ENCODE peak calls at places on chromosomes 4 and X, in eight cellular contexts. One of them, this sample, is unnamed.

GRCh38 chr4:89303177-89303576 is 4.4 kb downstream of the GPRIN3 start:
- DNase-seq in CD8-positive, alpha-beta T cell: peak; percentile 39
- DNase-seq in foreskin fibroblast: no peak
- DNase-seq in astrocyte of the spinal cord: no peak
- DNase-seq in fibroblast of lung: no peak
- DNase-seq in mammary epithelial cell: no peak
- DNase-seq in transverse colon: peak; percentile 52
- DNase-seq in fibroblast of villous mesenchyme: no peak
- DNase-seq in this sample: no peak

GRCh38 chrX:1925053-1925481 is 310.2 kb downstream of the ASMT start:
- DNase-seq in mammary epithelial cell: no peak
- DNase-seq in CD8-positive, alpha-beta T cell: no peak
- DNase-seq in fibroblast of lung: no peak
- DNase-seq in transverse colon: no peak
- DNase-seq in astrocyte of the spinal cord: no peak
- DNase-seq in foreskin fibroblast: peak; percentile 2
- DNase-seq in fibroblast of villous mesenchyme: no peak
- DNase-seq in this sample: no peak

GRCh38 chrX:150575415-150575814 is 7.0 kb downstream of the MTM1 start:
- DNase-seq in transverse colon: peak; percentile 13
- DNase-seq in fibroblast of lung: peak; percentile 12
- DNase-seq in mammary epithelial cell: peak; percentile 96
- DNase-seq in astrocyte of the spinal cord: no peak
- DNase-seq in fibroblast of villous mesenchyme: peak; percentile 28
- DNase-seq in foreskin fibroblast: peak; percentile 60
- DNase-seq in CD8-positive, alpha-beta T cell: peak; percentile 15
- DNase-seq in this sample: no peak

GRCh38 chr4:106584590-106584989 is 216.0 kb upstream of the GIMD1 start:
- DNase-seq in transverse colon: no peak
- DNase-seq in foreskin fibroblast: peak; percentile 38
- DNase-seq in CD8-positive, alpha-beta T cell: no peak
- DNase-seq in fibroblast of lung: no peak
- DNase-seq in fibroblast of villous mesenchyme: peak; percentile 43
- DNase-seq in mammary epithelial cell: no peak
- DNase-seq in astrocyte of the spinal cord: peak; percentile 59
- DNase-seq in this sample: no peak

GRCh38 chr4:87614292-87614890 is 6.1 kb downstream of the DSPP start:
- DNase-seq in foreskin fibroblast: no peak
- DNase-seq in transverse colon: no peak
- DNase-seq in CD8-positive, alpha-beta T cell: no peak
- DNase-seq in astrocyte of the spinal cord: no peak
- DNase-seq in fibroblast of lung: no peak
- DNase-seq in fibroblast of villous mesenchyme: no peak
- DNase-seq in mammary epithelial cell: no peak
- DNase-seq in this sample: no peak

GRCh38 chr4:119209077-119209476 is 3.4 kb upstream of the USP53 start:
- DNase-seq in fibroblast of villous mesenchyme: peak; percentile 80
- DNase-seq in transverse colon: no peak
- DNase-seq in mammary epithelial cell: peak; percentile 98
- DNase-seq in fibroblast of lung: peak; percentile 90
- DNase-seq in foreskin fibroblast: peak; percentile 96
- DNase-seq in CD8-positive, alpha-beta T cell: no peak
- DNase-seq in astrocyte of the spinal cord: peak; percentile 94
- DNase-seq in this sample: peak; percentile 94

GRCh38 chrX:17500145-17500579 is 125.2 kb downstream of the NHS start:
- DNase-seq in astrocyte of the spinal cord: peak; percentile 54
- DNase-seq in fibroblast of lung: peak; percentile 22
- DNase-seq in fibroblast of villous mesenchyme: peak; percentile 51
- DNase-seq in CD8-positive, alpha-beta T cell: no peak
- DNase-seq in mammary epithelial cell: peak; percentile 15
- DNase-seq in transverse colon: peak; percentile 44
- DNase-seq in foreskin fibroblast: peak; percentile 58
- DNase-seq in this sample: no peak

GRCh38 chr4:184282251-184282713 is 64.6 kb upstream of the ENPP6 start:
- DNase-seq in fibroblast of villous mesenchyme: no peak
- DNase-seq in astrocyte of the spinal cord: no peak
- DNase-seq in foreskin fibroblast: no peak
- DNase-seq in fibroblast of lung: no peak
- DNase-seq in CD8-positive, alpha-beta T cell: peak; percentile 39
- DNase-seq in mammary epithelial cell: peak; percentile 45
- DNase-seq in transverse colon: peak; percentile 65
- DNase-seq in this sample: no peak

GRCh38 chr4:101187837-101188236 is 159.5 kb downstream of the PPP3CA start:
- DNase-seq in fibroblast of lung: peak; percentile 42
- DNase-seq in fibroblast of villous mesenchyme: no peak
- DNase-seq in mammary epithelial cell: no peak
- DNase-seq in CD8-positive, alpha-beta T cell: no peak
- DNase-seq in astrocyte of the spinal cord: no peak
- DNase-seq in transverse colon: no peak
- DNase-seq in foreskin fibroblast: peak; percentile 9
- DNase-seq in this sample: no peak

GRCh38 chr4:126778348-126778747 is 854.4 kb upstream of the INTU start:
- DNase-seq in fibroblast of lung: peak; percentile 60
- DNase-seq in CD8-positive, alpha-beta T cell: no peak
- DNase-seq in astrocyte of the spinal cord: peak; percentile 77
- DNase-seq in fibroblast of villous mesenchyme: peak; percentile 61
- DNase-seq in transverse colon: no peak
- DNase-seq in foreskin fibroblast: peak; percentile 84
- DNase-seq in mammary epithelial cell: peak; percentile 60
- DNase-seq in this sample: no peak

GRCh38 chr4:1491630-1492457 is 85.6 kb upstream of the NKX1-1 start:
- DNase-seq in astrocyte of the spinal cord: no peak
- DNase-seq in fibroblast of lung: no peak
- DNase-seq in CD8-positive, alpha-beta T cell: no peak
- DNase-seq in mammary epithelial cell: no peak
- DNase-seq in fibroblast of villous mesenchyme: no peak
- DNase-seq in transverse colon: no peak
- DNase-seq in foreskin fibroblast: no peak
- DNase-seq in this sample: no peak

GRCh38 chr4:74934822-74935326 is 2.0 kb downstream of the PARM1 start:
- DNase-seq in fibroblast of lung: no peak
- DNase-seq in transverse colon: no peak
- DNase-seq in foreskin fibroblast: no peak
- DNase-seq in CD8-positive, alpha-beta T cell: no peak
- DNase-seq in astrocyte of the spinal cord: no peak
- DNase-seq in fibroblast of villous mesenchyme: no peak
- DNase-seq in mammary epithelial cell: no peak
- DNase-seq in this sample: no peak

GRCh38 chr4:51872283-51872997 is 29.5 kb downstream of the DCUN1D4 start:
- DNase-seq in fibroblast of villous mesenchyme: no peak
- DNase-seq in CD8-positive, alpha-beta T cell: no peak
- DNase-seq in astrocyte of the spinal cord: no peak
- DNase-seq in fibroblast of lung: no peak
- DNase-seq in mammary epithelial cell: no peak
- DNase-seq in foreskin fibroblast: no peak
- DNase-seq in transverse colon: no peak
- DNase-seq in this sample: no peak

GRCh38 chr4:62006108-62006507 is 806.0 kb downstream of the ADGRL3 start:
- DNase-seq in CD8-positive, alpha-beta T cell: no peak
- DNase-seq in fibroblast of villous mesenchyme: no peak
- DNase-seq in transverse colon: no peak
- DNase-seq in mammary epithelial cell: no peak
- DNase-seq in astrocyte of the spinal cord: no peak
- DNase-seq in foreskin fibroblast: no peak
- DNase-seq in fibroblast of lung: no peak
- DNase-seq in this sample: no peak

GRCh38 chr4:162163892-162164759 is at the start of gene FSTL5:
- DNase-seq in transverse colon: peak; percentile 31
- DNase-seq in mammary epithelial cell: peak; percentile 82
- DNase-seq in CD8-positive, alpha-beta T cell: no peak
- DNase-seq in fibroblast of villous mesenchyme: peak; percentile 1
- DNase-seq in fibroblast of lung: peak; percentile 10
- DNase-seq in foreskin fibroblast: peak; percentile 43
- DNase-seq in astrocyte of the spinal cord: peak; percentile 79
- DNase-seq in this sample: peak; percentile 49

GRCh38 chr4:55409468-55410171 is 13.9 kb downstream of the TMEM165 start:
- DNase-seq in foreskin fibroblast: peak; percentile 66
- DNase-seq in mammary epithelial cell: no peak
- DNase-seq in fibroblast of lung: peak; percentile 52
- DNase-seq in CD8-positive, alpha-beta T cell: no peak
- DNase-seq in transverse colon: no peak
- DNase-seq in fibroblast of villous mesenchyme: peak; percentile 68
- DNase-seq in astrocyte of the spinal cord: peak; percentile 40
- DNase-seq in this sample: no peak

GRCh38 chrX:140817943-140818342 is 108.4 kb downstream of the LINC00632 start:
- DNase-seq in transverse colon: no peak
- DNase-seq in astrocyte of the spinal cord: peak; percentile 22
- DNase-seq in foreskin fibroblast: peak; percentile 16
- DNase-seq in fibroblast of villous mesenchyme: peak; percentile 14
- DNase-seq in CD8-positive, alpha-beta T cell: no peak
- DNase-seq in fibroblast of lung: peak; percentile 43
- DNase-seq in mammary epithelial cell: no peak
- DNase-seq in this sample: peak; percentile 10

GRCh38 chr4:41301137-41301536 is 44.4 kb downstream of the UCHL1 start:
- DNase-seq in transverse colon: no peak
- DNase-seq in fibroblast of villous mesenchyme: no peak
- DNase-seq in mammary epithelial cell: no peak
- DNase-seq in CD8-positive, alpha-beta T cell: no peak
- DNase-seq in fibroblast of lung: no peak
- DNase-seq in foreskin fibroblast: no peak
- DNase-seq in astrocyte of the spinal cord: no peak
- DNase-seq in this sample: no peak

GRCh38 chr4:185201983-185202962 is 1.5 kb downstream of the CFAP97 start:
- DNase-seq in fibroblast of lung: peak; percentile 28
- DNase-seq in fibroblast of villous mesenchyme: peak; percentile 77
- DNase-seq in mammary epithelial cell: no peak
- DNase-seq in foreskin fibroblast: peak; percentile 51
- DNase-seq in transverse colon: no peak
- DNase-seq in astrocyte of the spinal cord: no peak
- DNase-seq in CD8-positive, alpha-beta T cell: peak; percentile 24
- DNase-seq in this sample: no peak

GRCh38 chrX:20663287-20663686 is 396.6 kb upstream of the RPS6KA3 start:
- DNase-seq in fibroblast of villous mesenchyme: no peak
- DNase-seq in mammary epithelial cell: no peak
- DNase-seq in foreskin fibroblast: no peak
- DNase-seq in astrocyte of the spinal cord: no peak
- DNase-seq in fibroblast of lung: no peak
- DNase-seq in CD8-positive, alpha-beta T cell: no peak
- DNase-seq in transverse colon: no peak
- DNase-seq in this sample: no peak

GRCh38 chr4:69308634-69309033 is 28.4 kb downstream of the UGT2B28 start:
- DNase-seq in astrocyte of the spinal cord: no peak
- DNase-seq in fibroblast of lung: no peak
- DNase-seq in CD8-positive, alpha-beta T cell: no peak
- DNase-seq in transverse colon: no peak
- DNase-seq in fibroblast of villous mesenchyme: no peak
- DNase-seq in mammary epithelial cell: no peak
- DNase-seq in foreskin fibroblast: no peak
- DNase-seq in this sample: no peak

GRCh38 chr4:184268574-184269160 is 51.0 kb upstream of the ENPP6 start:
- DNase-seq in astrocyte of the spinal cord: peak; percentile 14
- DNase-seq in transverse colon: no peak
- DNase-seq in fibroblast of villous mesenchyme: no peak
- DNase-seq in CD8-positive, alpha-beta T cell: no peak
- DNase-seq in mammary epithelial cell: no peak
- DNase-seq in fibroblast of lung: peak; percentile 21
- DNase-seq in foreskin fibroblast: no peak
- DNase-seq in this sample: no peak

GRCh38 chr4:143302526-143302925 is 34.1 kb upstream of the GAB1 start:
- DNase-seq in fibroblast of villous mesenchyme: no peak
- DNase-seq in mammary epithelial cell: no peak
- DNase-seq in fibroblast of lung: peak; percentile 66
- DNase-seq in CD8-positive, alpha-beta T cell: no peak
- DNase-seq in astrocyte of the spinal cord: peak; percentile 50
- DNase-seq in transverse colon: no peak
- DNase-seq in foreskin fibroblast: peak; percentile 16
- DNase-seq in this sample: no peak

GRCh38 chr4:84500386-84501196 is 1.5 kb upstream of the NKX6-1 start:
- DNase-seq in fibroblast of lung: no peak
- DNase-seq in fibroblast of villous mesenchyme: no peak
- DNase-seq in CD8-positive, alpha-beta T cell: no peak
- DNase-seq in foreskin fibroblast: no peak
- DNase-seq in astrocyte of the spinal cord: no peak
- DNase-seq in transverse colon: no peak
- DNase-seq in mammary epithelial cell: no peak
- DNase-seq in this sample: no peak

GRCh38 chr4:155891058-155891457 is 12.4 kb upstream of the TDO2 start:
- DNase-seq in fibroblast of villous mesenchyme: no peak
- DNase-seq in transverse colon: no peak
- DNase-seq in astrocyte of the spinal cord: no peak
- DNase-seq in mammary epithelial cell: no peak
- DNase-seq in fibroblast of lung: no peak
- DNase-seq in CD8-positive, alpha-beta T cell: no peak
- DNase-seq in foreskin fibroblast: no peak
- DNase-seq in this sample: no peak

DNA sequence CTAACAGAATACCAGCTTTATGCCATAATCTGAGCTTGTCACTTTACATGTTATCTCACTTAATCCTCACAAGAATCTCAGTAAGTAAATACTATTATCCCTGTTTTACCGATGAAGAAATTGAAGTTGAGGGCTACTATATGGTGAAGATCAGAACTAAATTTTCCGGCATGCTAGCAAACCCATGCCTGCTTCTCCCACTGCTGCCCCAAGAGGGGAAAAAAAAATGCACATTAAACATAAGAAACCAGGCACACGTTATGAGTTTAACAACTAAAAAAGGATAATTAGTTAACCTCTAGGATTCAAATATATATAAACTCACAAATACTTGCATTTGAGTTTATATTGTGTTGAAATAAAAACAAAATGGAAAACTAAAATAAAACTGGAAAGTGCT is 10.8 kb downstream of the SLC10A7 start:
- DNase-seq in CD8-positive, alpha-beta T cell: no peak
- DNase-seq in transverse colon: no peak
- DNase-seq in fibroblast of lung: no peak
- DNase-seq in astrocyte of the spinal cord: no peak
- DNase-seq in mammary epithelial cell: no peak
- DNase-seq in foreskin fibroblast: no peak
- DNase-seq in fibroblast of villous mesenchyme: no peak
- DNase-seq in this sample: no peak
- TF ChIP-seq CTCF in CD8-positive, alpha-beta T cell: no peak
- TF ChIP-seq CTCF in transverse colon: no peak
- TF ChIP-seq CTCF in fibroblast of lung: peak; percentile 34
- TF ChIP-seq CTCF in astrocyte of the spinal cord: no peak
- TF ChIP-seq CTCF in mammary epithelial cell: no peak
- TF ChIP-seq CTCF in foreskin fibroblast: peak; percentile 4
- TF ChIP-seq CTCF in fibroblast of villous mesenchyme: peak; percentile 31
- TF ChIP-seq CTCF in this sample: peak; percentile 6

GRCh38 chr4:153518001-153518400 is 51.8 kb downstream of the TMEM131L start:
- DNase-seq in fibroblast of villous mesenchyme: no peak
- DNase-seq in foreskin fibroblast: no peak
- DNase-seq in CD8-positive, alpha-beta T cell: no peak
- DNase-seq in astrocyte of the spinal cord: no peak
- DNase-seq in fibroblast of lung: no peak
- DNase-seq in mammary epithelial cell: no peak
- DNase-seq in transverse colon: no peak
- DNase-seq in this sample: no peak
- H3K4me3 ChIP-seq in fibroblast of villous mesenchyme: no peak overlapping the region
- H3K4me3 ChIP-seq in foreskin fibroblast: no peak overlapping the region
- H3K4me3 ChIP-seq in CD8-positive, alpha-beta T cell: no peak overlapping the region
- H3K4me3 ChIP-seq in astrocyte of the spinal cord: no peak overlapping the region
- H3K4me3 ChIP-seq in fibroblast of lung: no peak overlapping the region
- H3K4me3 ChIP-seq in mammary epithelial cell: no peak overlapping the region
- H3K4me3 ChIP-seq in transverse colon: no peak overlapping the region
- H3K4me3 ChIP-seq in this sample: no peak overlapping the region

GRCh38 chr4:177441803-177442622 is at the start of gene AGA:
- DNase-seq in mammary epithelial cell: peak; percentile 94
- DNase-seq in astrocyte of the spinal cord: peak; percentile 96
- DNase-seq in fibroblast of lung: peak; percentile 96
- DNase-seq in fibroblast of villous mesenchyme: peak; percentile 96
- DNase-seq in transverse colon: peak; percentile 98
- DNase-seq in CD8-positive, alpha-beta T cell: peak; percentile 93
- DNase-seq in foreskin fibroblast: peak; percentile 98
- DNase-seq in this sample: peak; percentile 74
- TF ChIP-seq CTCF in mammary epithelial cell: no peak
- TF ChIP-seq CTCF in astrocyte of the spinal cord: no peak
- TF ChIP-seq CTCF in fibroblast of lung: no peak
- TF ChIP-seq CTCF in fibroblast of villous mesenchyme: no peak
- TF ChIP-seq CTCF in transverse colon: no peak
- TF ChIP-seq CTCF in CD8-positive, alpha-beta T cell: no peak
- TF ChIP-seq CTCF in foreskin fibroblast: no peak
- TF ChIP-seq CTCF in this sample: no peak

GRCh38 chrX:120015145-120016067 is 62.1 kb downstream of the RHOXF2B start:
- DNase-seq in foreskin fibroblast: peak; percentile 17
- DNase-seq in transverse colon: no peak
- DNase-seq in mammary epithelial cell: no peak
- DNase-seq in astrocyte of the spinal cord: no peak
- DNase-seq in fibroblast of lung: no peak
- DNase-seq in fibroblast of villous mesenchyme: no peak
- DNase-seq in CD8-positive, alpha-beta T cell: no peak
- DNase-seq in this sample: no peak
- H3K4me3 ChIP-seq in foreskin fibroblast: no peak overlapping the region
- H3K4me3 ChIP-seq in transverse colon: no peak overlapping the region
- H3K4me3 ChIP-seq in mammary epithelial cell: no peak overlapping the region
- H3K4me3 ChIP-seq in astrocyte of the spinal cord: no peak overlapping the region
- H3K4me3 ChIP-seq in fibroblast of lung: no peak overlapping the region
- H3K4me3 ChIP-seq in fibroblast of villous mesenchyme: no peak overlapping the region
- H3K4me3 ChIP-seq in CD8-positive, alpha-beta T cell: peak overlapping the region; percentile 33
- H3K4me3 ChIP-seq in this sample: no peak overlapping the region